ENCODE peak calls at places on chromosomes 1 and 21, in six cellular contexts. O, Q, J, Y, K and W are unnamed samples.

GRCh38 chr1:204780682-204781081 is 90.0 kb upstream of the NFASC start:
- DNase-seq in O (no peak), Q (no peak), J (no peak), Y (no peak), K (no peak), W (no peak)

GRCh38 chr1:72557446-72558049 is 275.2 kb upstream of the NEGR1 start:
- DNase-seq in O (peak), Q (no peak), J (peak), Y (no peak), K (no peak), W (no peak)

GRCh38 chr1:62593825-62594394 is 3.4 kb upstream of the ANGPTL3 start:
- DNase-seq in O (peak), Q (no peak), J (no peak), Y (no peak), K (no peak), W (no peak)

GRCh38 chr1:183498342-183498991 is 26.2 kb downstream of the SMG7 start:
- DNase-seq in O (no peak), Q (no peak), J (no peak), Y (no peak), K (no peak), W (no peak)

GRCh38 chr1:179251675-179252074 is 22.2 kb upstream of the ABL2 start:
- DNase-seq in O (peak), Q (no peak), J (peak), Y (no peak), K (no peak), W (no peak)

GRCh38 chr21:29074783-29075182 is 1.3 kb upstream of the CCT8 start:
- DNase-seq in O (no peak), Q (no peak), J (no peak), Y (no peak), K (no peak), W (no peak)

GRCh38 chr1:150551049-150551783 is 2.0 kb downstream of the ADAMTSL4 start:
- DNase-seq in O (no peak), Q (peak), J (no peak), Y (no peak), K (no peak), W (no peak)

GRCh38 chr1:94119796-94120590 is 955 bp downstream of the ABCA4 start:
- DNase-seq in O (peak), Q (no peak), J (peak), Y (no peak), K (no peak), W (no peak)

GRCh38 chr1:184389446-184389845 is 2.6 kb downstream of the C1orf21 start:
- DNase-seq in O (peak), Q (no peak), J (no peak), Y (no peak), K (no peak), W (no peak)

GRCh38 chr1:21490774-21491482 is 18.3 kb upstream of the ALPL start:
- DNase-seq in O (peak), Q (no peak), J (peak), Y (no peak), K (no peak), W (peak)

DNA sequence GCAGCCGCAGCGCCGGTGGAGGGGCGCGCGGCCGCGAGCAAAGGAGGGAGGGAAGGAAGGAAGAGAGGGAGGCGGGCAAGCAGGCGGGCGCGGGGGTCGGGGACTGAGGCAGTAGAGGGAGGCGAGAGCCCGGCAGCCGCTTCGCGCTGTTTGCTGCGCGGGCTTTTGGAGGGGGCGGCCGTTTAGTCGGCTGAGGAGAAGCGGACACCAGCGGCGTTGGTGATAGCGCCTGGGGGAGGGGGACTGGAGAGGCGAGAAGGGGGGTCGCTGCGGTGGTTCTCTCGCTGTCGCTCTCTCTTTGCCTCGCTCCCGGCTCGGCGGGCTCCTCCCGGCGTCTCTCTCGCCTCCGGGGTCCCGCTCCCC is at the start of gene HS2ST1:
- DNase-seq in O (no peak), Q (no peak), J (no peak), Y (no peak), K (no peak), W (no peak)
- TF ChIP-seq POLR2A in O (no peak), Q (peak), J (peak), Y (peak), K (peak), W (no peak)

GRCh38 chr1:41749992-41750745 is 168.6 kb downstream of the HIVEP3 start:
- DNase-seq in O (no peak), Q (peak), J (no peak), Y (no peak), K (no peak), W (no peak)

GRCh38 chr1:41752514-41753170 is 166.1 kb downstream of the HIVEP3 start:
- DNase-seq in O (no peak), Q (peak), J (no peak), Y (no peak), K (no peak), W (no peak)

GRCh38 chr1:41754540-41754939 is 164.2 kb downstream of the HIVEP3 start:
- DNase-seq in O (no peak), Q (no peak), J (peak), Y (no peak), K (no peak), W (no peak)

GRCh38 chr1:41751804-41752513 is 166.8 kb downstream of the HIVEP3 start:
- DNase-seq in O (peak), Q (peak), J (peak), Y (no peak), K (no peak), W (no peak)
- TF ChIP-seq POLR2A in O (no peak), Q (no peak), J (no peak), Y (no peak), K (no peak), W (no peak)

GRCh38 chr1:9824702-9825089 is 931 bp upstream of the CLSTN1 start:
- DNase-seq in O (no peak), Q (no peak), J (no peak), Y (no peak), K (no peak), W (no peak)

GRCh38 chr1:9823693-9823942 is 147 bp downstream of the CLSTN1 start:
- DNase-seq in O (no peak), Q (no peak), J (no peak), Y (no peak), K (no peak), W (no peak)

GRCh38 chr1:9822897-9823692 is 670 bp downstream of the CLSTN1 start:
- DNase-seq in O (peak), Q (peak), J (peak), Y (peak), K (no peak), W (no peak)

GRCh38 chr1:9825101-9826074 is 1.6 kb upstream of the CLSTN1 start:
- DNase-seq in O (peak), Q (peak), J (peak), Y (peak), K (no peak), W (peak)

GRCh38 chr1:9823943-9824701 is at the start of gene CLSTN1:
- DNase-seq in O (peak), Q (peak), J (peak), Y (peak), K (peak), W (peak)
- TF ChIP-seq POLR2A in O (no peak), Q (peak), J (no peak), Y (no peak), K (no peak), W (no peak)

GRCh38 chr1:16217061-16217785 is 4.8 kb upstream of the ARHGEF19 start:
- DNase-seq in O (peak), Q (peak), J (peak), Y (peak), K (peak), W (peak)
- TF ChIP-seq POLR2A in O (no peak), Q (no peak), J (no peak), Y (no peak), K (no peak), W (peak)

DNA sequence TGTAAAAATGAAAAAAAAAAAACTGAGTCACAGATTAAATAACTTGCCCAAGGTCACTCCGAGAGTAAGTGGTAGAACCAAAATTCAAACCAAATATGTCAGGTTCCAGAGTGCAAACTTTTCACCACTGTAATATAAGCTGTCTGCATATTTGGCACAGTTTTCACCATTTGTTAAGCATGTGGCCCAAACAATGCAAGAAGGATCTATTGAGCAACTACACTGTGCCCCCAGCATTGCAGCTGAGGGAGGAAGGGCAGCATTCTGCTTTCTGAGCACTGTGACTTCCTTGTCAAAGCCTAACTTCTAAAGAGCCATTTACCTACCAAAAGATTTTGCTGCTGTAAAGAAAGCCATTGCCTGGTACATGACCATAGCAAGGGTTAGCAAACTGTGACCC is 133.4 kb downstream of the SYT2 start:
- DNase-seq in O (peak), Q (no peak), J (peak), Y (no peak), K (no peak), W (no peak)
- TF ChIP-seq POLR2A in O (no peak), Q (no peak), J (no peak), Y (no peak), K (no peak), W (no peak)

GRCh38 chr21:46372014-46372485 is 48.1 kb downstream of the PCNT start:
- DNase-seq in O (no peak), Q (no peak), J (no peak), Y (no peak), K (no peak), W (no peak)
- TF ChIP-seq POLR2A in O (no peak), Q (no peak), J (no peak), Y (no peak), K (no peak), W (no peak)